ENCODE peak calls at places on chromosomes 6 and 20, in nine cellular contexts. N, B, T, L, E, Q, V, R and S are unnamed samples.

GRCh38 chr6:134176283-134176975 is 124.0 kb upstream of the SLC2A12 start:
- DNase-seq in N (peak), B (no peak), T (peak), L (no peak), E (peak), Q (peak), V (no peak), R (no peak), S (peak)

GRCh38 chr6:14674867-14675648 is 557.5 kb downstream of the CD83 start:
- DNase-seq in N (no peak), B (no peak), T (no peak), L (no peak), E (no peak), Q (no peak), V (no peak), R (no peak), S (no peak)

GRCh38 chr20:25274481-25274880 is 26.6 kb downstream of the PYGB start:
- DNase-seq in N (no peak), B (no peak), T (no peak), L (no peak), E (no peak), Q (no peak), V (no peak), R (no peak), S (no peak)

GRCh38 chr6:111691345-111692225 is 85.9 kb upstream of the TRAF3IP2 start:
- DNase-seq in N (no peak), B (no peak), T (no peak), L (no peak), E (no peak), Q (no peak), V (no peak), R (no peak), S (no peak)

GRCh38 chr20:49693435-49694171 is 20.1 kb downstream of the B4GALT5 start:
- DNase-seq in N (no peak), B (no peak), T (no peak), L (no peak), E (no peak), Q (no peak), V (no peak), R (no peak), S (no peak)

GRCh38 chr20:60461993-60462392 is 503.8 kb downstream of the CDH26 start:
- DNase-seq in N (no peak), B (no peak), T (no peak), L (no peak), E (no peak), Q (no peak), V (no peak), R (no peak), S (no peak)

GRCh38 chr6:166825553-166826145 is 130.7 kb downstream of the RNASET2 start:
- DNase-seq in N (no peak), B (no peak), T (no peak), L (no peak), E (peak), Q (no peak), V (no peak), R (no peak), S (no peak)

GRCh38 chr20:37276494-37277252 is 12.8 kb upstream of the MANBAL start:
- DNase-seq in N (no peak), B (peak), T (peak), L (no peak), E (peak), Q (no peak), V (no peak), R (no peak), S (peak)

GRCh38 chr6:168132531-168133184 is 53.6 kb upstream of the FRMD1 start:
- DNase-seq in N (peak), B (no peak), T (no peak), L (no peak), E (peak), Q (peak), V (no peak), R (no peak), S (peak)

GRCh38 chr6:81787313-81788068 is 35.0 kb upstream of the TENT5A start:
- DNase-seq in N (no peak), B (peak), T (no peak), L (no peak), E (peak), Q (no peak), V (no peak), R (no peak), S (no peak)

GRCh38 chr6:124234806-124235205 is 431.1 kb downstream of the NKAIN2 start:
- DNase-seq in N (no peak), B (no peak), T (no peak), L (no peak), E (no peak), Q (no peak), V (no peak), R (no peak), S (no peak)

GRCh38 chr6:108127826-108128225 is 38.0 kb upstream of the NR2E1 start:
- DNase-seq in N (no peak), B (peak), T (no peak), L (no peak), E (peak), Q (no peak), V (no peak), R (no peak), S (no peak)

GRCh38 chr6:42819803-42820508 is 38.1 kb downstream of the BICRAL start:
- DNase-seq in N (no peak), B (peak), T (no peak), L (peak), E (peak), Q (no peak), V (no peak), R (no peak), S (no peak)

GRCh38 chr6:13014551-13015378 is 298.2 kb downstream of the PHACTR1 start:
- DNase-seq in N (no peak), B (no peak), T (no peak), L (no peak), E (no peak), Q (peak), V (no peak), R (no peak), S (no peak)

GRCh38 chr20:62382306-62383198 is 4.4 kb upstream of the RPS21 start:
- DNase-seq in N (peak), B (peak), T (peak), L (peak), E (peak), Q (peak), V (peak), R (peak), S (peak)

GRCh38 chr6:129732034-129732433 is 22.1 kb upstream of the ARHGAP18 start:
- DNase-seq in N (no peak), B (no peak), T (no peak), L (no peak), E (no peak), Q (no peak), V (no peak), R (no peak), S (no peak)

GRCh38 chr6:36832313-36832712 is 6.9 kb downstream of the CPNE5 start:
- DNase-seq in N (no peak), B (no peak), T (no peak), L (no peak), E (no peak), Q (no peak), V (no peak), R (no peak), S (no peak)

GRCh38 chr20:4601630-4602296 is 119.9 kb upstream of the PRND start:
- DNase-seq in N (peak), B (no peak), T (no peak), L (no peak), E (no peak), Q (no peak), V (no peak), R (no peak), S (no peak)